ENCODE peak calls at places on chromosomes 1 and 21, in seven cellular contexts. C is GM23248, J is mesenchymal stem cell, V is GM23338, Y is keratinocyte, T is neural progenitor cell, F is PC-9. A is an unnamed sample.

GRCh38 chr21:40829308-40829707 is 17.6 kb downstream of the DSCAM start:
- DNase-seq in C (no peak), V (no peak), T (no peak), Y (no peak), J (no peak), F (no peak), A (no peak)

GRCh38 chr1:9181990-9182783 is 52.4 kb upstream of the H6PD start:
- DNase-seq in J (peak; percentile 61), T (peak; percentile 66), Y (peak; percentile 53), C (peak; percentile 72), F (peak; percentile 56), V (peak; percentile 56), A (no peak)

GRCh38 chr1:156146749-156147405 is 6.5 kb upstream of the SEMA4A start:
- DNase-seq in T (no peak), V (no peak), C (peak; percentile 74), J (peak; percentile 68), F (no peak), Y (no peak), A (no peak)

GRCh38 chr1:199723557-199723956 is 304.0 kb upstream of the NR5A2 start:
- DNase-seq in C (peak; percentile 66), F (no peak), Y (no peak), V (no peak), T (no peak), J (no peak), A (no peak)

GRCh38 chr1:93722081-93723031 is 40.7 kb upstream of the BCAR3 start:
- DNase-seq in F (no peak), C (no peak), V (peak; percentile 25), J (no peak), T (peak; percentile 91), Y (no peak), A (no peak)

GRCh38 chr1:227803933-227804332 is 11.5 kb upstream of the PRSS38 start:
- DNase-seq in V (no peak), F (no peak), T (no peak), Y (no peak), C (no peak), J (no peak), A (no peak)

GRCh38 chr1:169538998-169539871 is 47.0 kb downstream of the F5 start:
- DNase-seq in F (peak; percentile 46), V (no peak), Y (peak; percentile 56), J (peak; percentile 56), T (no peak), C (peak; percentile 71), A (no peak)

GRCh38 chr1:84467298-84467697 is 11.8 kb upstream of the RPF1 start:
- DNase-seq in F (no peak), V (no peak), Y (no peak), J (no peak), C (no peak), T (no peak), A (no peak)

GRCh38 chr1:29498126-29499100 is 262.1 kb downstream of the PTPRU start:
- DNase-seq in T (no peak), F (peak; percentile 5), C (no peak), J (no peak), Y (no peak), V (no peak), A (no peak)

GRCh38 chr1:214791961-214792360 is 189.0 kb downstream of the CENPF start:
- DNase-seq in T (no peak), F (no peak), J (peak; percentile 8), V (no peak), Y (no peak), C (peak; percentile 19), A (no peak)

GRCh38 chr1:32246888-32247273 is at the start of gene FAM167B:
- DNase-seq in T (no peak), Y (no peak), C (peak; percentile 93), J (no peak), F (peak; percentile 6), V (no peak), A (no peak)

GRCh38 chr1:150233359-150234308 is 2.3 kb downstream of the ANP32E start:
- DNase-seq in T (peak; percentile 2), F (no peak), J (peak; percentile 46), Y (no peak), C (peak; percentile 62), V (no peak), A (peak; percentile 42)

GRCh38 chr1:66505671-66506392 is 28.1 kb upstream of the SGIP1 start:
- DNase-seq in T (no peak), C (peak; percentile 68), F (no peak), J (peak; percentile 57), V (no peak), Y (no peak), A (no peak)

GRCh38 chr1:171913385-171913784 is 72.1 kb downstream of the DNM3 start:
- DNase-seq in Y (no peak), V (no peak), C (peak; percentile 50), F (peak; percentile 26), T (no peak), J (no peak), A (no peak)

GRCh38 chr1:231272173-231272572 is 31.2 kb downstream of the GNPAT start:
- DNase-seq in F (no peak), T (no peak), J (no peak), Y (no peak), C (no peak), V (no peak), A (no peak)

GRCh38 chr1:234848972-234849641 is 239.1 kb upstream of the IRF2BP2 start:
- DNase-seq in Y (no peak), F (no peak), V (no peak), C (peak; percentile 80), T (no peak), J (peak; percentile 29), A (no peak)

GRCh38 chr1:200706109-200706720 is 32.5 kb upstream of the CAMSAP2 start:
- DNase-seq in Y (no peak), V (no peak), J (no peak), C (no peak), F (no peak), T (no peak), A (no peak)

GRCh38 chr1:44049839-44050238 is 18.6 kb upstream of the SLC6A9 start:
- DNase-seq in V (no peak), T (no peak), F (peak; percentile 30), Y (no peak), J (peak; percentile 77), C (peak; percentile 96), A (no peak)

GRCh38 chr1:188096521-188096920 is 1267.8 kb downstream of the PLA2G4A start:
- DNase-seq in Y (no peak), F (no peak), T (no peak), J (no peak), C (no peak), V (no peak), A (no peak)

GRCh38 chr21:41432567-41433460 is 6.8 kb downstream of the MX1 start:
- DNase-seq in C (no peak), Y (no peak), V (no peak), J (no peak), T (no peak), F (no peak), A (no peak)

GRCh38 chr21:34644815-34645214 is 24.0 kb upstream of the CLIC6 start:
- DNase-seq in C (no peak), F (no peak), T (no peak), Y (no peak), J (no peak), V (no peak), A (no peak)

GRCh38 chr21:34640858-34641257 is 25.9 kb upstream of the RCAN1 start:
- DNase-seq in V (no peak), F (no peak), Y (peak; percentile 17), J (peak; percentile 83), C (peak; percentile 92), T (no peak), A (no peak)

GRCh38 chr21:34639882-34640788 is 25.2 kb upstream of the RCAN1 start:
- DNase-seq in F (peak; percentile 28), T (no peak), V (no peak), J (peak; percentile 35), C (peak; percentile 47), Y (no peak), A (no peak)

GRCh38 chr21:34639250-34639649 is 24.3 kb upstream of the RCAN1 start:
- DNase-seq in J (no peak), T (no peak), Y (no peak), V (no peak), F (no peak), C (no peak), A (no peak)

DNA sequence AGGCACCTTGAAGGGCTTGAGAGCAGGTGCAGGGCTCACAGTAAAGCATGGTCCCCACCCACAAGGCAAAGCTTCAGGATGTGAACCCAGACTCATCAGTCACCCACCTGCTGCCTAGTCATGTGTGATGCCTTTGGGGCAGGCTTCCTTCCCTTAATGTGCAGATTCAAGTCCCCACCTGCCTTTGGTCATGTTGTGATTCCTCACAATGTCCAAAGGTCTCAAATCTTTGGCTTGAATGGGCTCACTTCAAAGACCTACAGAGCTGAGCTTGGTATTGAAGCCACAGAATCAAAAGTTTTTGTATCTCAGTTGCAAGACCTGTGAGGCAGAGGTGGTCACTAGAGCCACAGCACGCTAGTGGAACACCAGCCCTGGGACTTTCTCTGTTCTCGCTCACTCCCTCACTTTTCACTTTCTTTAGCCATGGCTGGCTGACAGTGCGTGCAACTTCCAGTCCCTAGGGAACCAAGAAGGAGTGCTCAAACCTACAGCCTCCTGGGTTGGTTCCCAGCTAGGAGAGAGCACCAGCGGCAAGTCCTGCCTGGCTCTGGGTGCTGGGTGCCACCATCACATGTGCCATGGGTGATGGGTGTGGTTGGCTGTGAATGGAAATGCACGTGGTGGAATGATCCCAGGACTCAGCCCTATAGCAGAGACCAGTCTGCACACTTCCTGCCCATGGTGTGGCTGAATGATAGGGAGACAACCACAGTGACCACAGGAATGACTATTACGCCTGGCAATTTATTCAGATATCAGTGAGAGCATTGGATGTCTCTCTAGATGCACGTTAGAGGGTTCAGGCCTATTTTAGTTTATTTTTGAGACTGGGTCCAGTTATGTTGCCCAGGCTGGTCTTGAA is 26.4 kb upstream of the CLIC6 start:
- DNase-seq in Y (peak; percentile 40), C (peak; percentile 33), F (peak; percentile 10), T (no peak), J (peak; percentile 55), V (no peak), A (peak; percentile 68)
- H2AFZ ChIP-seq in Y (no peak overlapping the region), C (no peak overlapping the region), F (no peak overlapping the region), T (no peak overlapping the region), J (no peak overlapping the region), V (no peak overlapping the region), A (no peak overlapping the region)

DNA sequence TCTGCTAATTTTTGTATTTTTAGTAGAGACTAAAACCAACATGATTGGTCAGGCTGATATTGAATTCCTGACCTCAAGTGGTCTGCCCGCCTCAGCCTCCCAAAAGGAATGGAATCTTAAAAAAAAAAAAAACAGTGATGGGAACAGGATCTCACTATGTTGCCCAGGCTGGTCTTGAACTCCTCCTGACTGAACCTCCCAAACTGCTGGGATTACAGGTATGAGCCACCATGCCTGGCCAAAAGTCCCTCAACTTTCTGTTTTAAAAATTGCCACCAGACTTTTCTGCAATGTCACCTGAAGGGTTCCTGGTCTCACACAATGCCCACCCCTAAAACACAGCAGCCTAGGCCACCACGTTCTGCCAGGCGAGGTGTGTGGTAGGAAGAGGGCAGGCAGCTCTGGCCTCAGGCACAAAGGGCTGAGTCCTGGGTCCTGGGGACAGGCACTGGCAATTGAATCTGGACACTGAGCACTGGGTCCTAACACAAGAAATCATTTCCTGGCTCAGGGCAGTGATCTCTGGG is 21.2 kb upstream of the THRAP3 start:
- DNase-seq in J (no peak), Y (no peak), C (no peak), V (no peak), F (no peak), T (no peak), A (no peak)
- H2AFZ ChIP-seq in J (no peak overlapping the region), Y (no peak overlapping the region), C (peak overlapping the region; percentile 70), V (peak overlapping the region; percentile 94), F (no peak overlapping the region), T (peak overlapping the region; percentile 94), A (no peak overlapping the region)

GRCh38 chr21:42974832-42975820 is 764 bp downstream of the PKNOX1 start:
- DNase-seq in Y (no peak), J (peak; percentile 90), V (peak; percentile 63), T (peak; percentile 74), C (peak; percentile 83), F (peak; percentile 9), A (peak; percentile 68)
- H2AFZ ChIP-seq in Y (peak overlapping the region; percentile 66), J (no peak overlapping the region), V (no peak overlapping the region), T (peak overlapping the region; percentile 2), C (peak overlapping the region; percentile 58), F (peak overlapping the region; percentile 79), A (peak overlapping the region; percentile 34)

GRCh38 chr1:226778657-226779058 is 39.6 kb upstream of the ITPKB start:
- DNase-seq in J (peak; percentile 17), F (peak; percentile 46), Y (peak; percentile 79), T (no peak), C (peak; percentile 97), V (no peak), A (no peak)
- H2AFZ ChIP-seq in J (no peak overlapping the region), F (no peak overlapping the region), Y (no peak overlapping the region), T (no peak overlapping the region), C (no peak overlapping the region), V (no peak overlapping the region), A (no peak overlapping the region)

A was measured in OCI-LY7.